ENCODE peak calls at places on chromosome 10, in seven cellular contexts. L is ovary, K is uterus, G is lower leg skin, I is erythroblast, Z is spleen, F is A549. C is an unnamed sample.

GRCh38 chr10:5800782-5801181 is 12.5 kb downstream of the GDI2 start:
- DNase-seq in I (no peak), F (no peak), L (no peak), Z (no peak), K (no peak), G (no peak), C (no peak)

GRCh38 chr10:103901299-103901698 is 16.7 kb downstream of the STN1 start:
- DNase-seq in K (no peak), I (no peak), L (no peak), G (no peak), Z (no peak), F (no peak), C (no peak)

GRCh38 chr10:112752268-112752667 is 197.8 kb upstream of the TCF7L2 start:
- DNase-seq in K (no peak), I (no peak), G (no peak), F (no peak), Z (no peak), L (no peak), C (no peak)

GRCh38 chr10:53135897-53136253 is 363.3 kb upstream of the MBL2 start:
- DNase-seq in L (no peak), I (no peak), K (no peak), G (no peak), Z (no peak), F (no peak), C (no peak)

GRCh38 chr10:119403927-119404326 is 138.6 kb downstream of the RGS10 start:
- DNase-seq in L (no peak), G (no peak), I (no peak), K (no peak), Z (no peak), F (no peak), C (no peak)

GRCh38 chr10:7605565-7606295 is 61.0 kb downstream of the ITIH5 start:
- DNase-seq in K (no peak), Z (no peak), L (no peak), G (no peak), F (no peak), I (no peak), C (no peak)

GRCh38 chr10:43264987-43265798 is 1.7 kb downstream of the RASGEF1A start:
- DNase-seq in F (no peak), L (no peak), I (no peak), K (no peak), Z (no peak), G (peak), C (no peak)

GRCh38 chr10:128000660-128001059 is 93.8 kb downstream of the PTPRE start:
- DNase-seq in F (no peak), Z (no peak), I (no peak), G (no peak), L (no peak), K (no peak), C (peak)

GRCh38 chr10:11533328-11533781 is 78.1 kb downstream of the USP6NL start:
- DNase-seq in F (no peak), Z (no peak), I (peak), G (no peak), L (no peak), K (no peak), C (no peak)

GRCh38 chr10:34181545-34182300 is 633.4 kb downstream of the PARD3 start:
- DNase-seq in K (no peak), L (no peak), F (no peak), Z (no peak), G (no peak), I (no peak), C (no peak)

GRCh38 chr10:14904316-14904732 is 25.7 kb downstream of the SUV39H2 start:
- DNase-seq in G (no peak), L (no peak), Z (no peak), F (peak), I (peak), K (no peak), C (peak)

GRCh38 chr10:120067427-120067826 is 174.9 kb downstream of the SEC23IP start:
- DNase-seq in K (no peak), I (no peak), Z (no peak), F (no peak), G (no peak), L (no peak), C (no peak)

GRCh38 chr10:63466168-63466935 is 575 bp upstream of the JMJD1C start:
- DNase-seq in G (peak), L (no peak), Z (peak), I (peak), K (peak), F (peak), C (no peak)

GRCh38 chr10:100477970-100478369 is 15.2 kb downstream of the WNT8B start:
- DNase-seq in K (no peak), L (no peak), F (no peak), Z (no peak), G (no peak), I (no peak), C (no peak)

GRCh38 chr10:106424076-106424475 is 740.4 kb downstream of the SORCS1 start:
- DNase-seq in G (no peak), K (no peak), Z (no peak), F (no peak), L (no peak), I (no peak), C (no peak)

GRCh38 chr10:130403153-130403890 is 267.1 kb downstream of the GLRX3 start:
- DNase-seq in Z (no peak), K (no peak), L (no peak), G (no peak), I (no peak), F (no peak), C (no peak)

GRCh38 chr10:52198540-52198939 is 115.5 kb upstream of the DKK1 start:
- DNase-seq in L (no peak), K (no peak), I (no peak), F (no peak), G (no peak), Z (no peak), C (no peak)

GRCh38 chr10:68406111-68406814 is 814 bp downstream of the RUFY2 start:
- DNase-seq in Z (peak), F (peak), L (peak), G (peak), K (no peak), I (peak), C (peak)

GRCh38 chr10:44756235-44756634 is 154.9 kb upstream of the TMEM72 start:
- DNase-seq in Z (no peak), I (no peak), K (no peak), G (no peak), F (no peak), L (no peak), C (no peak)

GRCh38 chr10:52469970-52470705 is 156.1 kb downstream of the DKK1 start:
- DNase-seq in Z (no peak), F (no peak), L (no peak), K (no peak), G (no peak), I (no peak), C (no peak)

GRCh38 chr10:12483996-12484944 is 134.9 kb downstream of the CAMK1D start:
- DNase-seq in L (no peak), G (no peak), Z (peak), I (no peak), F (no peak), K (no peak), C (no peak)

GRCh38 chr10:16545126-16545736 is 23.6 kb upstream of the C1QL3 start:
- DNase-seq in I (peak), Z (no peak), K (no peak), F (peak), L (no peak), G (no peak), C (no peak)

GRCh38 chr10:14727389-14727918 is 47.2 kb downstream of the FAM107B start:
- DNase-seq in K (no peak), I (no peak), L (no peak), Z (no peak), G (no peak), F (no peak), C (no peak)

GRCh38 chr10:88851706-88852105 is at the start of gene ANKRD22:
- DNase-seq in F (peak), I (no peak), Z (no peak), K (no peak), G (peak), L (no peak), C (peak)

GRCh38 chr10:73810735-73811465 is 498 bp downstream of the NDST2 start:
- DNase-seq in F (peak), G (no peak), L (peak), I (peak), K (no peak), Z (peak), C (peak)

GRCh38 chr10:72445851-72446250 is 91.1 kb upstream of the DNAJB12 start:
- DNase-seq in I (no peak), F (no peak), K (no peak), L (no peak), G (no peak), Z (no peak), C (no peak)

GRCh38 chr10:46239999-46240683 is 46.7 kb upstream of the ANTXRL start:
- DNase-seq in Z (no peak), G (no peak), F (no peak), I (no peak), K (no peak), L (peak), C (no peak)

GRCh38 chr10:89391882-89392756 is at the start of gene IFIT1:
- DNase-seq in K (peak), Z (no peak), L (peak), G (peak), F (peak), I (peak), C (peak)

GRCh38 chr10:21524526-21525366 is 736 bp downstream of the SKIDA1 start:
- DNase-seq in I (peak), Z (no peak), G (no peak), F (no peak), L (no peak), K (no peak), C (no peak)

GRCh38 chr10:21526184-21526951 is 886 bp upstream of the SKIDA1 start:
- DNase-seq in F (peak), Z (peak), L (peak), I (peak), G (peak), K (peak), C (no peak)

GRCh38 chr10:21524131-21524525 is 1.4 kb downstream of the SKIDA1 start:
- DNase-seq in I (no peak), Z (no peak), G (no peak), F (no peak), K (no peak), L (no peak), C (no peak)

GRCh38 chr10:21526952-21527633 is 1.6 kb upstream of the SKIDA1 start:
- DNase-seq in G (peak), L (peak), K (peak), F (no peak), Z (peak), I (peak), C (no peak)

DNA sequence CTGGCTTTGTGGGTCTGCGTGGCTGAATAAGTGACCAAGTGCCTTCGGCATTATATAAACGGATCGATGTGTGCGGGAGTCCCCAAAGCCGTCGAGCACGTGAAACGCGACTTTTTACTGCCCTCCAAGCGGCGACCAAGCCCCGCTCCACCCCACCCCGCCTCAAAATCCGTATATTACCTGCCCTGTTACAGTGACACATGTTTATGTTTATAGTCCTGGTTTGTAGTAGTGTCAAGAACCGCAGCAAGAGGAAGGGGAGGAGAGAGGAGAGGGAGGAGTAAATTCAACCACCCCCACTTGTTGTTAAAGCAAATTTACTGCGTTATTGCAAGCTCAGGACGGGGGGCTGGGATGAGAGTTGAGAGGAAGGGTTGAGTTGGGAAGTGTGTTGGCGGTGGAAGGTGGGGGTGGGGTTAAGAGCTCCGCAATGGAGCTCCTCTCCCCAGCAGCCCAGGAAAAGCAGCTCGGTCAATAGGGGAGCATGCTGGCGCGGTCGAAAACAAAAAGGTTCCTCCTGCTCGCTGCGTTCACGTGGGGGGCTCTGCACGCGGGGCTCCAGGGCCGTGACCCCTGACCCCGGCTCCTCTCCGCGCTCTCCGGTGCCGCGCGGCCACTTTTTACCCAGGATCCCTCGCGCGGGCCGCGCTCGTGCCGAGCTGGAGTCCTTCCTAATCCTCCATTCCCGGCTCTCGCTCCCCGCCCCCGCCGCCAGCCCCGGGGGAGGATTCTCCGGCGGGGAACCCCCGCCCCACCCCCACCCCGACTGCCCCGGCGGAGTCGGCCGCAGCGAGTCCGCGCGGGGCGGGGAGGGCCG is at the start of gene SKIDA1:
- DNase-seq in L (peak), I (peak), G (peak), Z (peak), K (peak), F (peak), C (no peak)
- TF ChIP-seq POLR2A in L (no peak), I (peak), G (no peak), Z (peak), K (peak), F (peak), C (peak)

GRCh38 chr10:77555591-77556212 is 81.9 kb downstream of the KCNMA1 start:
- DNase-seq in F (no peak), L (no peak), Z (no peak), G (no peak), I (no peak), K (no peak), C (no peak)
- TF ChIP-seq POLR2A in F (no peak), L (no peak), Z (no peak), G (no peak), I (no peak), K (no peak), C (no peak)

DNA sequence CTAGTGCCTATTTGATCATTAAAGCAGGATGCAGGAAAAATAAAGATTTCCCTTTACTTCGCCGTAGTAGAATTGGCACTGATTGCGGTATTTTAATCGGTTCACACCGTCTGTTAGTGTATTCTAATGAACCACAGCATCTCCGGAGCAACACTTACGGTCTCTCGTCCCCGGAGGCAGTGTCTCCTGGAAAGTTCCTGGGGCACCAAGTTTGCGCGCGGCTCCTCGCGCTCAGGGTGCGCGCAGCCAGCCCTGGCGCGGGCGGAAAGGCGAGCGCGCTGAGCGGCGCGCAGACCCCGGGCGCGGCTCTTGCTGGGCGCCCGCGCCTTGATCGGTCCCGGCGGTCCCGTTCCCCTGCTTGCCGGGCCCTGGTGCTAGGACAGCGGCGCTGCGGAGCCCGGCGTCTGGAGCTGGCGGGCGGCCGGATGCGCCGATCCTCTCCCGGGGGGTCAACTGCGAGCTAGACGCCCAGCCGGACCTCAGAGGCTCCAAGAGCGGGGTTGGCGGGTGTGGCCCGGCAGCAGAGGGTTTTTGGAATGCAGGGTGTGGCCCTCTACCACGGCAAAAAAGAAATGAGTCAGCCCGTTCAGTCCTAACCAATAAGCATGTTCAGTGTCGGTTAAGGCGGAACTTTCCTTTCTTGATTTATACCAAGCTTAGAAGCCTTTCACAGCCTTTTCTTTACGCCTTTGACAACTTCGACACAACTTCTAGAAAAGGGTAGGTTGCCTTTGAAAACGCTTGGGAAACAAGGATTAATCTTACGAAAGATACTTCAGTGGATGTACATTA is 166.8 kb upstream of the ASAH2 start:
- DNase-seq in L (peak), I (peak), Z (peak), G (peak), F (peak), K (peak), C (peak)
- TF ChIP-seq POLR2A in L (no peak), I (peak), Z (no peak), G (no peak), F (no peak), K (no peak), C (peak)

GRCh38 chr10:132421377-132422168 is 24.6 kb downstream of the PWWP2B start:
- DNase-seq in Z (peak), I (peak), G (peak), L (peak), K (peak), F (peak), C (peak)

GRCh38 chr10:132425029-132425758 is 28.2 kb downstream of the PWWP2B start:
- DNase-seq in G (no peak), Z (peak), L (no peak), K (no peak), F (no peak), I (no peak), C (no peak)

GRCh38 chr10:132422169-132422691 is 25.2 kb downstream of the PWWP2B start:
- DNase-seq in G (no peak), L (no peak), K (no peak), Z (peak), I (no peak), F (no peak), C (no peak)

GRCh38 chr10:132423966-132424847 is 27.2 kb downstream of the PWWP2B start:
- DNase-seq in L (no peak), G (no peak), K (no peak), Z (peak), F (no peak), I (no peak), C (no peak)

DNA sequence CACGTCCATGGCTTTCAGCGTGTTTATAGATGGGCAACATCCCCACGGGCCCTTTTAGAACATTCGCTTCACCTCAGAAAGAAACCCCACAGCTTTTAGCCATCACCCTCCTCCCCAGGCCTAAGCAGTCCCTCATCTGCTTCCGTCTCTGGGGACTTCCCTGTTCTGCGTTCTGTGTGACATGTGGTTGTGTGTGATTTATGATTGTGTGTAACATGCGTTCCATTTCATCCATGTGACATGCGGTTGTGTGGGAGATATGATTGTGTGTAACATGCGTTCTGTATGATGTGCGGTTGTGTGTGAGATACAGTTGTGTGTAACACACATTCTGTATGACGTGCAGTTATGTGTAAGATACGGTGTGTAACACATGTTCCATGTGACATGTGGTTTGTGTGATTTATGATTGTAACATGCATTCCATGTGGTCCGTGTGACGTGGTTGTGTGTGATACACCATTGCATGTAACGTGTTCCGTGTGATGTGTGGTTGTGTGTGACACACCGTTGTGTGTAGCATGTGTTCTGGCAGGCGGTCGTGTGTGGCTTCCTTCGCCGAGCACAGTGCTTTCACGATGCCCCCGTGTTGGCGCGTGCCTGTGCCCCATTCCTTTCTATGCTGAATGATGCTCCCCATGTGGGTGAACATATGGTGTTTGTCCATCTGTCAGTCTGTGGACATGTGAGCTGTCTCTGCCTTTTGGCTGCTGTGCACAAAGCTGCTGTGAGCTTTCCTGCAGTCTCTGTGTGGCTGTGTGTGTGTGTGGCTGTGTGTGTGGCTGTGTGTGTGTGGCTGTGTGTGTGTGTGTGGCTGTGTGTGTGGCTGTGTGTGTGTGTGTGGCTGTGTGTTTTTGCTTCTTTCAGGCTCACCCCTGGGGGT is 26.2 kb downstream of the PWWP2B start:
- DNase-seq in K (no peak), Z (peak), F (no peak), G (no peak), I (no peak), L (no peak), C (no peak)
- TF ChIP-seq POLR2A in K (no peak), Z (no peak), F (no peak), G (no peak), I (no peak), L (no peak), C (no peak)

GRCh38 chr10:93993782-93994668 is at the start of gene PLCE1:
- DNase-seq in L (peak), K (peak), I (peak), Z (peak), F (peak), G (no peak), C (peak)
- TF ChIP-seq POLR2A in L (peak), K (no peak), I (no peak), Z (no peak), F (peak), G (no peak), C (peak)

GRCh38 chr10:131692176-131692575 is 208.6 kb upstream of the PPP2R2D start:
- DNase-seq in F (no peak), I (no peak), G (no peak), Z (peak), L (no peak), K (no peak), C (no peak)
- TF ChIP-seq POLR2A in F (no peak), I (no peak), G (no peak), Z (no peak), L (no peak), K (no peak), C (no peak)

DNA sequence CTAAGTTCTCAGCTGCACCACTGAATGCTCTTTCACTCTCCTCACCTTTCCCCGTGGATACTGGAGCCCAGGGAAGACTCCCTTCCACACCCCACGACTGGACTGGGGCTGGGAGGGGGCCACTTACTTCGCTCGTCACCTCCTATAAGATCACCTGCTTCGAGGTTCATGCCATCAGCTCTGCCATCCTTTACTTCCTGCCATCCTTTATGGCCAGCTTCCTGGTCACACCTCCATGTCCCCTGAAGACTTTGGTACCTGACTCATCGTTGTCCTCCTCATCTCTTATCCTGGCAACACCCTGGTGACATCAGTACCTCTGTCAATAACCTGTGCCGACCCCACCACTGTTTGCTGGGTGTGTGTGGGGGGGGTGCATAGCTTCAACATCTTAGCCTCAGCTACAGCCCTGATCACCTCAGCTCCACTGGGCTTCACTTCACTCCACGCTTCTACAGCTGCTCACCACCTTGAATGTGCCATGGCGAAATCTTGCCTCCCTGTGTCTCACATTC is 8.7 kb upstream of the VDAC2 start:
- DNase-seq in Z (no peak), I (peak), K (no peak), G (no peak), L (no peak), F (no peak), C (no peak)
- TF ChIP-seq POLR2A in Z (no peak), I (no peak), K (no peak), G (no peak), L (no peak), F (no peak), C (no peak)

C was measured in H54.